ENCODE peak calls at places on chromosomes 13 and 19, in ten cellular contexts. Z, O, L, E, G, U, T, P, C and N are unnamed samples.

GRCh38 chr19:34831714-34832113 is 58.7 kb upstream of the ZNF599 start:
- DNase-seq in C (no peak), O (no peak), Z (no peak), G (no peak), P (no peak), E (no peak), U (no peak), T (no peak), L (no peak), N (no peak)

GRCh38 chr13:107964356-107964755 is 251.0 kb downstream of the LIG4 start:
- DNase-seq in G (no peak), P (peak), C (no peak), E (no peak), T (no peak), L (no peak), Z (peak), U (no peak), O (peak), N (no peak)

GRCh38 chr19:16419671-16420394 is 51.9 kb downstream of the EPS15L1 start:
- DNase-seq in Z (no peak), P (no peak), O (no peak), L (no peak), G (no peak), U (no peak), C (no peak), E (no peak), T (peak), N (no peak)

GRCh38 chr19:45817725-45818301 is 2.7 kb upstream of the RSPH6A start:
- DNase-seq in C (no peak), T (no peak), E (peak), G (no peak), U (no peak), O (no peak), L (no peak), P (no peak), Z (no peak), N (peak)

GRCh38 chr13:113493315-113493951 is 2.9 kb upstream of the DCUN1D2 start:
- DNase-seq in Z (no peak), E (no peak), U (peak), P (peak), C (no peak), G (peak), T (no peak), O (peak), L (no peak), N (peak)

GRCh38 chr19:51551673-51552440 is 19.2 kb upstream of the ZNF175 start:
- DNase-seq in E (no peak), Z (no peak), C (no peak), L (no peak), P (no peak), O (no peak), G (no peak), U (no peak), T (no peak), N (no peak)

GRCh38 chr13:21231426-21231945 is 55.0 kb downstream of the MRPL57 start:
- DNase-seq in P (no peak), U (no peak), L (no peak), O (no peak), T (no peak), E (no peak), C (no peak), G (peak), Z (no peak), N (peak)

GRCh38 chr13:19680751-19681150 is 47.3 kb downstream of the MPHOSPH8 start:
- DNase-seq in P (no peak), C (no peak), G (peak), L (no peak), Z (no peak), U (no peak), E (no peak), T (no peak), O (no peak), N (no peak)

GRCh38 chr19:51754106-51754505 is 2.4 kb upstream of the FPR1 start:
- DNase-seq in E (no peak), Z (no peak), T (no peak), G (no peak), C (no peak), P (no peak), O (no peak), L (no peak), U (no peak), N (peak)

GRCh38 chr13:59111711-59112110 is 1052.0 kb downstream of the DIAPH3 start:
- DNase-seq in U (no peak), L (no peak), O (peak), T (no peak), Z (no peak), E (peak), P (no peak), C (no peak), G (no peak), N (no peak)

GRCh38 chr19:18340990-18341868 is 831 bp downstream of the PGPEP1 start:
- DNase-seq in G (peak), C (peak), L (peak), U (peak), P (no peak), E (peak), Z (peak), T (peak), O (no peak), N (no peak)

GRCh38 chr13:40483601-40484000 is 182.8 kb downstream of the FOXO1 start:
- DNase-seq in U (no peak), P (peak), T (peak), L (no peak), C (no peak), E (peak), O (no peak), Z (no peak), G (no peak), N (no peak)

GRCh38 chr13:50116430-50116973 is 101.3 kb downstream of the KCNRG start:
- DNase-seq in L (no peak), G (no peak), P (no peak), T (no peak), O (peak), E (no peak), C (no peak), Z (no peak), U (no peak), N (peak)

GRCh38 chr13:50400930-50401553 is 385.8 kb downstream of the KCNRG start:
- DNase-seq in E (peak), P (peak), U (no peak), G (no peak), T (no peak), O (peak), C (no peak), Z (no peak), L (no peak), N (no peak)

GRCh38 chr13:98523455-98524102 is 53.3 kb downstream of the STK24 start:
- DNase-seq in L (no peak), C (no peak), G (no peak), E (no peak), U (no peak), T (no peak), P (no peak), Z (no peak), O (no peak), N (no peak)

GRCh38 chr19:49339364-49340068 is 4.3 kb downstream of the CD37 start:
- DNase-seq in L (peak), C (no peak), P (no peak), E (peak), Z (no peak), G (no peak), O (peak), U (no peak), T (peak), N (peak)

GRCh38 chr19:51688665-51689571 is 4.2 kb upstream of the SPACA6 start:
- DNase-seq in E (peak), U (no peak), L (peak), C (no peak), Z (peak), G (peak), T (peak), O (peak), P (peak), N (peak)

GRCh38 chr19:16676101-16676798 is 15.3 kb downstream of the TMEM38A start:
- DNase-seq in E (no peak), T (no peak), U (no peak), C (no peak), Z (no peak), G (no peak), P (no peak), L (no peak), O (no peak), N (peak)

GRCh38 chr13:42396501-42396900 is 124.5 kb downstream of the AKAP11 start:
- DNase-seq in T (no peak), P (no peak), O (no peak), C (no peak), E (no peak), G (peak), L (no peak), Z (no peak), U (no peak), N (no peak)

GRCh38 chr19:43780706-43781525 is at the start of gene KCNN4:
- DNase-seq in C (peak), G (peak), O (no peak), L (no peak), Z (no peak), P (no peak), U (no peak), E (no peak), T (no peak), N (no peak)

GRCh38 chr19:897442-898039 is 4.3 kb downstream of the RNU6-9 start:
- DNase-seq in P (no peak), E (no peak), L (no peak), G (no peak), Z (no peak), C (no peak), T (no peak), U (no peak), O (no peak), N (peak)

GRCh38 chr13:71240906-71241305 is 626.1 kb downstream of the DACH1 start:
- DNase-seq in C (no peak), Z (no peak), L (no peak), G (no peak), U (no peak), E (no peak), O (peak), P (peak), T (no peak), N (no peak)

GRCh38 chr13:77918391-77919261 is at the start of gene EDNRB:
- DNase-seq in P (no peak), Z (no peak), O (peak), L (no peak), T (peak), G (peak), U (no peak), E (peak), C (no peak), N (peak)

GRCh38 chr13:100513987-100514670 is 74.5 kb downstream of the GGACT start:
- DNase-seq in L (no peak), O (peak), G (no peak), T (no peak), E (no peak), Z (no peak), U (no peak), C (no peak), P (no peak), N (no peak)

GRCh38 chr19:44807652-44808462 is 1.0 kb upstream of the BCAM start:
- DNase-seq in G (no peak), P (peak), O (peak), C (no peak), T (no peak), L (peak), Z (no peak), E (peak), U (no peak), N (peak)

GRCh38 chr19:7287716-7288115 is 6.5 kb downstream of the INSR start:
- DNase-seq in U (no peak), E (no peak), C (no peak), T (no peak), O (no peak), Z (no peak), G (no peak), L (no peak), P (no peak), N (peak)

GRCh38 chr19:19217110-19217509 is 5.4 kb downstream of the NCAN start:
- DNase-seq in G (no peak), C (no peak), Z (no peak), P (no peak), E (no peak), O (peak), T (no peak), U (no peak), L (no peak), N (no peak)

GRCh38 chr13:88648598-88649373 is 977.6 kb downstream of the SLITRK5 start:
- DNase-seq in P (no peak), C (no peak), L (no peak), U (no peak), Z (no peak), O (no peak), T (no peak), E (no peak), G (no peak), N (no peak)

GRCh38 chr19:50341091-50341564 is 12.0 kb upstream of the KCNC3 start:
- DNase-seq in O (no peak), L (no peak), E (no peak), C (no peak), T (no peak), U (no peak), Z (no peak), G (no peak), P (no peak), N (no peak)

GRCh38 chr13:72507394-72508199 is 219.8 kb downstream of the MZT1 start:
- DNase-seq in L (no peak), U (no peak), O (peak), C (no peak), E (no peak), P (no peak), Z (no peak), G (no peak), T (no peak), N (no peak)

GRCh38 chr13:97234742-97235141 is 12.6 kb downstream of the MBNL2 start:
- DNase-seq in O (no peak), U (no peak), Z (no peak), P (peak), T (no peak), G (no peak), E (no peak), L (no peak), C (no peak), N (no peak)

GRCh38 chr13:89205856-89206255 is 1534.7 kb downstream of the SLITRK5 start:
- DNase-seq in P (no peak), O (no peak), U (no peak), L (no peak), Z (no peak), T (no peak), C (no peak), E (no peak), G (no peak), N (peak)

GRCh38 chr19:42208612-42209011 is 8.9 kb downstream of the DEDD2 start:
- DNase-seq in G (no peak), E (no peak), L (no peak), U (no peak), T (no peak), P (no peak), C (no peak), O (no peak), Z (no peak), N (no peak)

GRCh38 chr13:35621989-35622388 is 145.5 kb upstream of the MAB21L1 start:
- DNase-seq in L (no peak), E (no peak), U (no peak), O (peak), T (no peak), Z (no peak), P (no peak), C (no peak), G (no peak), N (no peak)

GRCh38 chr19:30362156-30362754 is 9.9 kb upstream of the ZNF536 start:
- DNase-seq in E (no peak), T (no peak), O (no peak), L (no peak), U (no peak), Z (no peak), C (no peak), G (no peak), P (no peak), N (no peak)

GRCh38 chr13:43848250-43848649 is 31.3 kb downstream of the CCDC122 start:
- DNase-seq in L (no peak), Z (no peak), U (no peak), T (no peak), O (peak), C (no peak), P (no peak), G (no peak), E (no peak), N (peak)

GRCh38 chr19:54477650-54478049 is 4.6 kb upstream of the CDC42EP5 start:
- DNase-seq in E (no peak), Z (no peak), C (no peak), G (no peak), L (no peak), U (no peak), P (no peak), O (no peak), T (no peak), N (no peak)

GRCh38 chr13:50320297-50320862 is 305.1 kb downstream of the KCNRG start:
- DNase-seq in E (no peak), L (no peak), O (peak), G (no peak), C (no peak), Z (no peak), T (no peak), P (peak), U (no peak), N (peak)